ENCODE peak calls at places on chromosome 18, in five cellular contexts. V is body of pancreas, A is HCT116, I is HepG2, T is heart left ventricle. R is an unnamed sample. For H3K36me3 and H3K4me1, the result is how much of the 10 kb centered on the place peaks cover.

GRCh38 chr18:76977108-76977621 is 154.8 kb downstream of the ZNF236 start:
- ATAC-seq in I (no peak), A (no peak), V (peak), T (peak), R (no peak)

GRCh38 chr18:39772155-39772919 is 2182.7 kb upstream of the PIK3C3 start:
- ATAC-seq in A (no peak), I (no peak), V (no peak), T (peak), R (no peak)

GRCh38 chr18:50659091-50660003 is 99.5 kb downstream of the MAPK4 start:
- ATAC-seq in I (peak), V (peak), T (peak), A (peak), R (peak)

GRCh38 chr18:69845588-69846506 is 101.8 kb downstream of the CD226 start:
- ATAC-seq in I (peak), T (no peak), V (no peak), A (peak), R (no peak)

GRCh38 chr18:70662588-70662987 is 373.7 kb downstream of the SOCS6 start:
- ATAC-seq in I (no peak), V (no peak), A (no peak), T (no peak), R (no peak)

GRCh38 chr18:961644-962355 is 57.1 kb downstream of the ADCYAP1 start:
- ATAC-seq in V (peak), A (peak), T (no peak), I (no peak), R (no peak)

GRCh38 chr18:4260107-4260506 is 195.0 kb downstream of the DLGAP1 start:
- ATAC-seq in I (no peak), A (no peak), T (no peak), V (no peak), R (no peak)

GRCh38 chr18:48949606-48950535 is 894 bp downstream of the SMAD7 start:
- ATAC-seq in A (peak), V (peak), T (peak), I (peak), R (peak)

GRCh38 chr18:46433121-46433826 is 223.7 kb downstream of the LOXHD1 start:
- ATAC-seq in T (no peak), V (no peak), A (peak), I (no peak), R (no peak)

GRCh38 chr18:7902399-7902839 is 335.3 kb downstream of the PTPRM start:
- ATAC-seq in A (no peak), V (peak), T (peak), I (no peak), R (peak)

GRCh38 chr18:37334494-37335125 is 231.0 kb downstream of the CELF4 start:
- ATAC-seq in V (no peak), A (no peak), I (no peak), T (no peak), R (no peak)

GRCh38 chr18:42047721-42048120 is 92.7 kb downstream of the PIK3C3 start:
- ATAC-seq in A (no peak), V (no peak), I (peak), T (no peak), R (no peak)

GRCh38 chr18:9057646-9058045 is 44.9 kb upstream of the NDUFV2 start:
- ATAC-seq in T (peak), A (peak), I (peak), V (no peak), R (no peak)

GRCh38 chr18:10544093-10544748 is 18.4 kb downstream of the NAPG start:
- ATAC-seq in T (peak), V (no peak), A (peak), I (peak), R (no peak)

GRCh38 chr18:54641734-54642133 is 50.7 kb downstream of the DYNAP start:
- ATAC-seq in T (no peak), V (no peak), A (no peak), I (no peak), R (no peak)

GRCh38 chr18:68431111-68431921 is 283.6 kb downstream of the TMX3 start:
- ATAC-seq in T (no peak), I (no peak), V (no peak), A (no peak), R (no peak)

GRCh38 chr18:63313409-63313917 is 6.1 kb downstream of the BCL2 start:
- ATAC-seq in T (no peak), A (no peak), V (no peak), I (no peak), R (no peak)

GRCh38 chr18:63314991-63315662 is 4.4 kb downstream of the BCL2 start:
- ATAC-seq in T (no peak), V (no peak), I (no peak), A (no peak), R (no peak)

GRCh38 chr18:63314062-63314790 is 5.3 kb downstream of the BCL2 start:
- ATAC-seq in T (no peak), V (no peak), I (no peak), A (no peak), R (no peak)

GRCh38 chr18:63311481-63312409 is 7.8 kb downstream of the BCL2 start:
- ATAC-seq in T (no peak), A (no peak), V (no peak), I (no peak), R (no peak)

DNA sequence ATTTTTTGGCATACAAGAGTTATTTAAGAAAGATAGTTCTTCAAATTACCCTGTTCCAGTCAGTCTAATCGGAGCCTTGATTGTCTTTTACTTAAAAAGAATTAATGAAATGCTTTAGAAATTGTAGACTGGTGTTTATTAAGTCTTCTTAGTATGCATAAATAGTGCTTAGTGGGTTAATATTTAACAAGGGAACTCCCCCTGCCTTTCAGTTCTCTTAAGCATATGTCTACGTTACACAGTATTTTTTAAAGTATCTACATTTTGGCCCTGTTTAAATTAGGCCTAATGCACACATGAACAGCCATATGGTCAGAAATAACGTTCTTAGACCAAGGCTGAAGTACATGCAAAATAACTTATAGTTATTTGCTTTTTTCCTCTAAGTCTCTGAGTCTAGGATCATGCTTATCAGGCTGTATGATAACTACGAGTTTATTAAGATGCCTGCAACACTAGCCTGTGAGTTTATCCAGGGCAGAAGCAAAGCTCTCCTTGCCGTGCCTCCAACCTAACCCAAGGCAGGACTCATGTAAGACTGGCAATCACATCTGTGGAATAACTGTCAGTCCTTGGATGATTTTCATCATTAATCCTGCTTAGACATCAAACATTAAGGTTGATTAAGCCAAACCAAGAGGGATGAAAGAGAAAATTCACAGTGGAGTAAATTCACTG is 6.7 kb downstream of the BCL2 start:
- ATAC-seq in V (no peak), A (no peak), T (no peak), I (no peak), R (no peak)
- TF ChIP-seq POLR2A in V (no peak), A (no peak), T (no peak), I (no peak), R (no peak)

GRCh38 chr18:63981719-63982118 is 11.8 kb downstream of the SERPINB8 start:
- ATAC-seq in V (peak), I (no peak), T (no peak), A (no peak), R (no peak)

GRCh38 chr18:63982361-63982760 is 12.5 kb downstream of the SERPINB8 start:
- ATAC-seq in A (no peak), V (no peak), T (no peak), I (no peak), R (no peak)

GRCh38 chr18:63979409-63979908 is 9.6 kb downstream of the SERPINB8 start:
- ATAC-seq in T (peak), A (peak), I (peak), V (peak), R (peak)

GRCh38 chr18:63980027-63980426 is 10.1 kb downstream of the SERPINB8 start:
- ATAC-seq in T (no peak), V (no peak), I (no peak), A (no peak), R (no peak)

DNA sequence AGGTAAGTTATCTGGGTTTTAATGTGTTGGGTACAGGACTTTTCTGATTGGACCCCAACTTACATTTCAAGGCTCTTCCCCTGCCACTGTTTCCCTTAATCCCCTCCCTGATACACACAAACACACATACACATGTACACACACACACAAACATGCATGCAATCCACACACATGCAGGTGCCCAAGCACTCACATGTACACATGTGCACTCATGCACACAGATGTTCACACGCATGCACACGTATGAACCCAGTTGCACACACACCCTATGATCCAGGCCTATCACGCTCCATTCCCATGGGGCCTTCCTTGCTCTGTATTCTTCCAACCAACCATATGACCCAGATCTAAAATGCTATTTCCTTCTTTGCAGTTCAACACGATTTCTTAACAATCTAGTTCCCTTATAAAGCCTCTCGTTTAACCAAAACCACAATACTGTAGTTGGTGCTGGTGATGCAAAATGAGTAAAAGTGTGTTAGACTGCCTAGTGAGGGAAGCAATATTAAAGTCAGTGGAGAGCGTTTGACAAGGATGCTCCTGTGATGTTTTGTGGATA is 11.1 kb downstream of the SERPINB8 start:
- ATAC-seq in V (no peak), I (no peak), A (no peak), T (no peak), R (no peak)
- H3K36me3 ChIP-seq in V (under half), I (under half), A (under half), T (under half), R (under half)

GRCh38 chr18:79945118-79946042 is 6.1 kb downstream of the SLC66A2 start:
- ATAC-seq in T (no peak), A (no peak), V (no peak), I (peak), R (no peak)

GRCh38 chr18:79943608-79944125 is 7.8 kb downstream of the SLC66A2 start:
- ATAC-seq in I (no peak), V (no peak), A (no peak), T (no peak), R (no peak)

GRCh38 chr18:79944126-79944731 is 7.2 kb downstream of the SLC66A2 start:
- ATAC-seq in V (peak), I (no peak), A (peak), T (no peak), R (no peak)

GRCh38 chr18:79942786-79943607 is 8.5 kb downstream of the SLC66A2 start:
- ATAC-seq in A (no peak), I (no peak), T (no peak), V (no peak), R (no peak)

GRCh38 chr18:79944746-79945117 is 6.7 kb downstream of the SLC66A2 start:
- ATAC-seq in A (no peak), T (no peak), V (no peak), I (no peak), R (no peak)
- H3K4me1 ChIP-seq in A (under half), T (under half), V (half or more), I (half or more), R (under half)

GRCh38 chr18:62452280-62452824 is 70.5 kb upstream of the ZCCHC2 start:
- ATAC-seq in I (peak), T (no peak), V (no peak), A (no peak), R (no peak)
- TF ChIP-seq POLR2A in I (no peak), T (no peak), V (no peak), A (no peak), R (no peak)

GRCh38 chr18:58955738-58956137 is 91.1 kb downstream of the ZNF532 start:
- ATAC-seq in T (peak), I (no peak), V (no peak), A (no peak), R (peak)

GRCh38 chr18:58952303-58952702 is 87.6 kb downstream of the ZNF532 start:
- ATAC-seq in T (no peak), A (no peak), I (no peak), V (no peak), R (no peak)

GRCh38 chr18:58953627-58954026 is 89.0 kb downstream of the ZNF532 start:
- ATAC-seq in A (no peak), V (peak), I (no peak), T (peak), R (no peak)

GRCh38 chr18:58954986-58955385 is 90.3 kb downstream of the ZNF532 start:
- ATAC-seq in V (no peak), I (no peak), T (no peak), A (no peak), R (no peak)

GRCh38 chr18:58952871-58953270 is 88.2 kb downstream of the ZNF532 start:
- ATAC-seq in V (no peak), T (no peak), A (no peak), I (peak), R (no peak)
- H3K36me3 ChIP-seq in V (under half), T (under half), A (under half), I (under half), R (under half)

GRCh38 chr18:13462686-13463085 is 244.1 kb downstream of the LDLRAD4 start:
- ATAC-seq in T (no peak), I (no peak), V (no peak), A (no peak), R (no peak)
- H3K4me1 ChIP-seq in T (under half), I (under half), V (under half), A (under half), R (under half)

DNA sequence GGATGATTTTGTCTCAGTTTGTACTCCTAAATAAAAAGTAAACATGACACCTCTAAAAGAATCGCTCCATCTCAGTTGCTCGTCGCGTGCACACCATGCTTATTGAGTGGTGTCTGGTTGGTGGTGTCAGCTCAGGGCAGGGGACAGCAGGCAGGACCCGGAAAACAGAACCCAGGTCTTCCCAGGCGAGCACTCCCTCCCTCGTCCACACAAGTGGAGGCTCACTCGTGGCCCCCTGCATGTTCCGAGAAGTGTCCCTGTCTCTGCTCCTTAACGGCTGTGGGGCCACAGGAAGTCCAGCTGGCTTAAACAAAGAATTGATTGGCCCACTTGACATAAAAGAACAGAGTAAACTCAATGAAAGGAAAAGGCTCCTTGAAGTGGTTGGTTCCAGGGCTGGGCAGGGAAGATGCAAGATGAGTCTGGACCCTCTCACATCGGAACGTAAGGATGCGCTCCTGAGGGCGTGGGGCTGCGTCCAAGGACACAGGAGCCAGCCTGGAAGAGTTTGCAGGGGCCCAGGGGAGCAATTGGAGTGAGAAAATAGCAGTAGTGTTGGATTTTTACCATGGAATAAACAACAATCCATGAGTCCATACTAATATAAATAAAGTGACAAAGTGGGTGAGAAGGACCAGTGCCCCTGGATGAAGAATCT is 13.1 kb upstream of the CNDP1 start:
- ATAC-seq in T (no peak), A (no peak), V (no peak), I (no peak), R (no peak)
- TF ChIP-seq POLR2A in T (no peak), A (no peak), V (no peak), I (no peak), R (no peak)

GRCh38 chr18:75129717-75130477 is 79.0 kb downstream of the PTGR3 start:
- ATAC-seq in I (no peak), A (no peak), V (no peak), T (no peak), R (no peak)
- H3K36me3 ChIP-seq in I (under half), A (under half), V (under half), T (under half), R (under half)

R was measured in gastroesophageal sphincter.